ENCODE peak calls at places on chromosomes 1 and 21, in four cellular contexts. X is GM13977; R is stimulated activated CD4-positive, alpha-beta T cell treated with anti-CD3 and anti-CD28 coated beads, Interleukin-4, amount 100 ng/mL, for 48 hours; U is activated naive CD4-positive, alpha-beta T cell treated with anti-CD3 and anti-CD28 coated beads, Interleukin-2, amount 50 U/mL, for 16 hours. J is an unnamed sample.
A peak's percentile ranks its signal among the peaks of the same experiment; 100 is the strongest.

GRCh38 chr1:19484338-19484792 is 974 bp downstream of the CAPZB start:
- DNase-seq in X (no peak), R (no peak), U (peak; percentile 36), J (no peak)

GRCh38 chr1:30527511-30528140 is 195.8 kb downstream of the MATN1 start:
- DNase-seq in R (no peak), X (no peak), U (no peak), J (no peak)

GRCh38 chr1:36095760-36096405 is 7.2 kb downstream of the ADPRS start:
- DNase-seq in R (no peak), U (no peak), X (no peak), J (no peak)

GRCh38 chr1:192008281-192008825 is 149.9 kb upstream of the RGS18 start:
- DNase-seq in U (no peak), R (no peak), X (no peak), J (no peak)

GRCh38 chr1:222769968-222770620 is 33.1 kb downstream of the FAM177B start:
- DNase-seq in R (no peak), X (no peak), U (no peak), J (no peak)

GRCh38 chr1:203682401-203683383 is 56.1 kb downstream of the ATP2B4 start:
- DNase-seq in X (no peak), R (peak; percentile 44), U (peak; percentile 23), J (no peak)

GRCh38 chr1:226082959-226083302 is 20.4 kb downstream of the H3-3A start:
- DNase-seq in R (no peak), X (no peak), U (no peak), J (no peak)

GRCh38 chr1:210792703-210793102 is 341.2 kb downstream of the KCNH1 start:
- DNase-seq in X (no peak), U (no peak), R (no peak), J (no peak)

GRCh38 chr1:85200870-85201339 is at the start of gene SYDE2:
- DNase-seq in X (peak; percentile 93), R (peak; percentile 43), U (peak; percentile 79), J (no peak)

GRCh38 chr1:167455786-167456446 is 62.4 kb downstream of the CD247 start:
- DNase-seq in X (peak; percentile 70), R (no peak), U (peak; percentile 56), J (no peak)

GRCh38 chr1:2855206-2856075 is 53.9 kb upstream of the TTC34 start:
- DNase-seq in U (no peak), X (no peak), R (no peak), J (no peak)

GRCh38 chr1:159924791-159925712 is at the start of gene TAGLN2:
- DNase-seq in R (peak; percentile 83), U (peak; percentile 91), X (peak; percentile 95), J (peak; percentile 78)

GRCh38 chr21:46188226-46189212 is 4.3 kb upstream of the SPATC1L start:
- DNase-seq in X (no peak), R (no peak), U (no peak), J (no peak)

GRCh38 chr1:38708701-38709258 is 150.8 kb downstream of the RRAGC start:
- DNase-seq in R (no peak), X (no peak), U (no peak), J (no peak)

GRCh38 chr1:67723620-67724019 is 38.6 kb downstream of the GADD45A start:
- DNase-seq in X (no peak), U (peak; percentile 18), R (no peak), J (no peak)

GRCh38 chr21:44445413-44445812 is 9.9 kb upstream of the LRRC3 start:
- DNase-seq in R (no peak), X (no peak), U (no peak), J (no peak)

GRCh38 chr1:221098462-221099406 is 219.5 kb downstream of the HLX start:
- DNase-seq in U (no peak), X (no peak), R (no peak), J (no peak)